ENCODE peak calls at places on chromosomes 12 and 14, in eight cellular contexts. One of them, this sample, is unnamed.

GRCh38 chr14:25007832-25008231 is 42.1 kb downstream of the STXBP6 start:
- DNase-seq in K562: no peak
- DNase-seq in keratinocyte: no peak
- DNase-seq in HepG2: no peak
- DNase-seq in fibroblast of lung: no peak
- DNase-seq in HCT116: no peak
- DNase-seq in endothelial cell of umbilical vein: no peak
- DNase-seq in hepatocyte: no peak
- DNase-seq in this sample: peak; percentile 1

GRCh38 chr12:70722584-70723343 is 85.5 kb upstream of the PTPRB start:
- DNase-seq in endothelial cell of umbilical vein: peak; percentile 96
- DNase-seq in keratinocyte: no peak
- DNase-seq in K562: peak; percentile 35
- DNase-seq in HCT116: no peak
- DNase-seq in HepG2: no peak
- DNase-seq in fibroblast of lung: peak; percentile 35
- DNase-seq in hepatocyte: no peak
- DNase-seq in this sample: no peak

GRCh38 chr12:108630481-108631207 is 3.0 kb downstream of the SELPLG start:
- DNase-seq in fibroblast of lung: peak; percentile 68
- DNase-seq in K562: peak; percentile 31
- DNase-seq in keratinocyte: peak; percentile 79
- DNase-seq in HepG2: no peak
- DNase-seq in HCT116: no peak
- DNase-seq in hepatocyte: no peak
- DNase-seq in endothelial cell of umbilical vein: no peak
- DNase-seq in this sample: peak; percentile 89

GRCh38 chr14:99345472-99345871 is 73.5 kb upstream of the BCL11B start:
- DNase-seq in keratinocyte: no peak
- DNase-seq in K562: no peak
- DNase-seq in HepG2: no peak
- DNase-seq in endothelial cell of umbilical vein: no peak
- DNase-seq in fibroblast of lung: no peak
- DNase-seq in HCT116: no peak
- DNase-seq in hepatocyte: no peak
- DNase-seq in this sample: no peak

GRCh38 chr14:59107819-59108218 is 80.6 kb upstream of the DAAM1 start:
- DNase-seq in endothelial cell of umbilical vein: no peak
- DNase-seq in keratinocyte: no peak
- DNase-seq in hepatocyte: no peak
- DNase-seq in fibroblast of lung: no peak
- DNase-seq in HCT116: no peak
- DNase-seq in HepG2: no peak
- DNase-seq in K562: no peak
- DNase-seq in this sample: no peak

GRCh38 chr14:42779024-42779423 is 1172.3 kb downstream of the LRFN5 start:
- DNase-seq in hepatocyte: no peak
- DNase-seq in HepG2: no peak
- DNase-seq in K562: no peak
- DNase-seq in HCT116: no peak
- DNase-seq in fibroblast of lung: no peak
- DNase-seq in keratinocyte: no peak
- DNase-seq in endothelial cell of umbilical vein: no peak
- DNase-seq in this sample: no peak

GRCh38 chr12:47889040-47889439 is 15.8 kb downstream of the VDR start:
- DNase-seq in keratinocyte: no peak
- DNase-seq in fibroblast of lung: no peak
- DNase-seq in K562: no peak
- DNase-seq in endothelial cell of umbilical vein: no peak
- DNase-seq in HCT116: no peak
- DNase-seq in HepG2: no peak
- DNase-seq in hepatocyte: no peak
- DNase-seq in this sample: no peak

GRCh38 chr14:21095430-21096205 is 2.8 kb downstream of the ZNF219 start:
- DNase-seq in hepatocyte: no peak
- DNase-seq in HCT116: no peak
- DNase-seq in endothelial cell of umbilical vein: no peak
- DNase-seq in keratinocyte: no peak
- DNase-seq in fibroblast of lung: peak; percentile 32
- DNase-seq in K562: no peak
- DNase-seq in HepG2: no peak
- DNase-seq in this sample: peak; percentile 93

GRCh38 chr12:2876431-2877046 is 435 bp downstream of the FOXM1 start:
- DNase-seq in fibroblast of lung: peak; percentile 29
- DNase-seq in HepG2: no peak
- DNase-seq in endothelial cell of umbilical vein: no peak
- DNase-seq in hepatocyte: no peak
- DNase-seq in HCT116: no peak
- DNase-seq in keratinocyte: no peak
- DNase-seq in K562: peak; percentile 36
- DNase-seq in this sample: peak; percentile 77

GRCh38 chr12:69388371-69388770 is 28.8 kb downstream of the YEATS4 start:
- DNase-seq in keratinocyte: no peak
- DNase-seq in fibroblast of lung: peak; percentile 70
- DNase-seq in K562: peak; percentile 15
- DNase-seq in endothelial cell of umbilical vein: peak; percentile 79
- DNase-seq in hepatocyte: peak; percentile 53
- DNase-seq in HCT116: peak; percentile 34
- DNase-seq in HepG2: peak; percentile 43
- DNase-seq in this sample: peak; percentile 70

GRCh38 chr12:26374934-26375333 is 179.6 kb downstream of the SSPN start:
- DNase-seq in fibroblast of lung: peak; percentile 50
- DNase-seq in hepatocyte: no peak
- DNase-seq in keratinocyte: no peak
- DNase-seq in K562: no peak
- DNase-seq in HCT116: no peak
- DNase-seq in HepG2: no peak
- DNase-seq in endothelial cell of umbilical vein: no peak
- DNase-seq in this sample: no peak

GRCh38 chr12:56699020-56699661 is 11.1 kb upstream of the PTGES3 start:
- DNase-seq in HepG2: no peak
- DNase-seq in keratinocyte: no peak
- DNase-seq in endothelial cell of umbilical vein: no peak
- DNase-seq in HCT116: no peak
- DNase-seq in fibroblast of lung: no peak
- DNase-seq in K562: peak; percentile 81
- DNase-seq in hepatocyte: no peak
- DNase-seq in this sample: peak; percentile 22

DNA sequence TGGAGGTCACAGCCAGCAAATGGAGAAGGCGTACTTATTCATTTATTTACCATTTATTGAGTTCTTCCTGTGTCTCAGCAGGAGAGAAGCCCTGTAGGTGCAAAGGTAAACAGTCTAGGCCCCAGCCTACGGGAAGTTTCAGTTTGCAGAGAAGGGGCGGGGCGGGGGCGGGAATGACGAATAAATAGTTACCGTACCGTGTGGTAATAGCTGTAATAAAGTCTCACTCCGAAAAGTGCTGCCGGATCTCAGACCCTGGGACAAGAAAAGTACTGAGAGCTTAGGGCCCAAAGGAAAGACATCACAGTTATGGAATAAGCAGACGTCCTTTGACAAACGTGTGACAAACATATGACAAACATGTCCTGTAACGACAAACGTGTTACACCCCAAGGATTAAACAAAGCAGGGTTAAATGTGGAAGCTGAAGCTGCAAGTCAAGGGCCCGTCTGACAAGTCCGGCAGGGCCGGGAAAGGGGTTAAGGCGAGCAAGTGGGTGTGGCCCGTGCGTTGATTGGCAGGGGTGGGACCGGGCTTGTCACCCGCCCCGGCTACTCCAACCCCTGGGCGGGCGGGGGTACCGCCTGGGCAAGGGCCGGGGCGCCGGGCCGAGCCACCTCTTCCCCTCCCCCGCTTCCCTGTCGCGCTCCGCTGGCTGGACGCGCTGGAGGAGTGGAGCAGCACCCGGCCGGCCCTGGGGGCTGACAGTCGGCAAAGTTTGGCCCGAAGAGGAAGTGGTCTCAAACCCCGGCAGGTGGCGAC is at the start of gene LRP10:
- DNase-seq in HCT116: peak; percentile 85
- DNase-seq in keratinocyte: no peak
- DNase-seq in K562: peak; percentile 97
- DNase-seq in fibroblast of lung: peak; percentile 84
- DNase-seq in HepG2: peak; percentile 95
- DNase-seq in hepatocyte: peak; percentile 95
- DNase-seq in endothelial cell of umbilical vein: peak; percentile 90
- DNase-seq in this sample: peak; percentile 95
- H3K4me3 ChIP-seq in HCT116: peak within 1 kb of the TSS; percentile 89
- H3K4me3 ChIP-seq in keratinocyte: peak within 1 kb of the TSS; percentile 88
- H3K4me3 ChIP-seq in K562: peak within 1 kb of the TSS; percentile 87
- H3K4me3 ChIP-seq in fibroblast of lung: peak within 1 kb of the TSS; percentile 89
- H3K4me3 ChIP-seq in HepG2: peak within 1 kb of the TSS; percentile 93
- H3K4me3 ChIP-seq in hepatocyte: peak within 1 kb of the TSS; percentile 76
- H3K4me3 ChIP-seq in endothelial cell of umbilical vein: peak within 1 kb of the TSS; percentile 68
- H3K4me3 ChIP-seq in this sample: peak within 1 kb of the TSS; percentile 91

DNA sequence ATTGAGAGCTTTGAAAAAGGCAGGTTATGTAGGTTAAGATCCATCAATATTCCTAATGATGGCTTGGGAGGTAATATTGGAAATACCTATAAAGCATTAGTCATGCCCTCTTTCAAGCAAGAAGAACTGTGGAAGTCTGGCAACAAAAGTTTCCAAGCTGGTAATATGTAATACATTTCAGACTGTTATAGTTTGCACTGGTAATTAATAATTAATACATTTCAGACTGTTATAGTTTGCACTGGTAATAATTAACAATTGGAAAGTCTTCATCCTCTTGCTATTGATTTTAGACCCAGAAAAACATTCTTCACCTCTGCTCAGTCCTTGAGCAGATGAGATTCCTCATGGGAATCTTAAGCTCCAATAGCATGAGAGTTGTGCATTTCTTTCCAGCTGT is 29.0 kb upstream of the WDR89 start:
- DNase-seq in keratinocyte: no peak
- DNase-seq in K562: no peak
- DNase-seq in endothelial cell of umbilical vein: no peak
- DNase-seq in fibroblast of lung: no peak
- DNase-seq in hepatocyte: no peak
- DNase-seq in HepG2: no peak
- DNase-seq in HCT116: no peak
- DNase-seq in this sample: no peak
- H2AFZ ChIP-seq in keratinocyte: no peak overlapping the region
- H2AFZ ChIP-seq in K562: no peak overlapping the region
- H2AFZ ChIP-seq in endothelial cell of umbilical vein: no peak overlapping the region
- H2AFZ ChIP-seq in fibroblast of lung: no peak overlapping the region
- H2AFZ ChIP-seq in hepatocyte: no peak overlapping the region
- H2AFZ ChIP-seq in HepG2: no peak overlapping the region
- H2AFZ ChIP-seq in HCT116: no peak overlapping the region
- H2AFZ ChIP-seq in this sample: no peak overlapping the region

DNA sequence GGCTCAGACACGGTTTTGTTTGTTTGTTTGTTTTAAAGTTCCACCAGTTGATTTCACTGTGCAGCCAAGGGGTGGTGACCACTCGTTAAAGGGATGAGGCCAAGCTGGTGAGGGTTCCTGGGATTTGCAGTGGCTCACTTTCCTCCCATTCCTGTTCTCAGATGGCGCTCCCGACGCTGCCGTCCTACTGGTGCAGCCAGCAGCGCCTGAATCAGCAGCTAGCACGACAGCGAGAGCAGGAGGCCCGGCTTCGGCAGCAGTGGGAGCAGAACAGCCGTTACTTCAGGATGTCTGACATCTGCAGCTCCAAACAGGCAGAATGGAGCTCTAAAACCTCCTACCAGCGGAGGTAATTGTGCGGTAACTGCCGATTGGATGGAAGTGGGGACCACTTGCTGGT is 2.8 kb downstream of the TCHP start:
- DNase-seq in HCT116: no peak
- DNase-seq in HepG2: no peak
- DNase-seq in fibroblast of lung: no peak
- DNase-seq in keratinocyte: no peak
- DNase-seq in K562: no peak
- DNase-seq in hepatocyte: no peak
- DNase-seq in endothelial cell of umbilical vein: no peak
- DNase-seq in this sample: peak; percentile 62
- H3K4me3 ChIP-seq in HCT116: no peak overlapping the region
- H3K4me3 ChIP-seq in HepG2: no peak overlapping the region
- H3K4me3 ChIP-seq in fibroblast of lung: no peak overlapping the region
- H3K4me3 ChIP-seq in keratinocyte: no peak overlapping the region
- H3K4me3 ChIP-seq in K562: no peak overlapping the region
- H3K4me3 ChIP-seq in hepatocyte: no peak overlapping the region
- H3K4me3 ChIP-seq in endothelial cell of umbilical vein: no peak overlapping the region
- H3K4me3 ChIP-seq in this sample: no peak overlapping the region

GRCh38 chr12:104570174-104570907 is 113.6 kb downstream of the CHST11 start:
- DNase-seq in K562: no peak
- DNase-seq in keratinocyte: no peak
- DNase-seq in endothelial cell of umbilical vein: no peak
- DNase-seq in HCT116: no peak
- DNase-seq in hepatocyte: no peak
- DNase-seq in fibroblast of lung: no peak
- DNase-seq in HepG2: no peak
- DNase-seq in this sample: no peak

GRCh38 chr12:104568881-104569280 is 112.1 kb downstream of the CHST11 start:
- DNase-seq in fibroblast of lung: no peak
- DNase-seq in HepG2: no peak
- DNase-seq in endothelial cell of umbilical vein: no peak
- DNase-seq in K562: no peak
- DNase-seq in HCT116: no peak
- DNase-seq in keratinocyte: no peak
- DNase-seq in hepatocyte: no peak
- DNase-seq in this sample: no peak

GRCh38 chr12:104567832-104568490 is 111.2 kb downstream of the CHST11 start:
- DNase-seq in fibroblast of lung: no peak
- DNase-seq in keratinocyte: no peak
- DNase-seq in HCT116: no peak
- DNase-seq in K562: no peak
- DNase-seq in HepG2: no peak
- DNase-seq in endothelial cell of umbilical vein: no peak
- DNase-seq in hepatocyte: no peak
- DNase-seq in this sample: peak; percentile 48

GRCh38 chr12:104571328-104571727 is 114.6 kb downstream of the CHST11 start:
- DNase-seq in K562: no peak
- DNase-seq in hepatocyte: no peak
- DNase-seq in HepG2: no peak
- DNase-seq in fibroblast of lung: no peak
- DNase-seq in keratinocyte: no peak
- DNase-seq in endothelial cell of umbilical vein: no peak
- DNase-seq in HCT116: no peak
- DNase-seq in this sample: no peak

DNA sequence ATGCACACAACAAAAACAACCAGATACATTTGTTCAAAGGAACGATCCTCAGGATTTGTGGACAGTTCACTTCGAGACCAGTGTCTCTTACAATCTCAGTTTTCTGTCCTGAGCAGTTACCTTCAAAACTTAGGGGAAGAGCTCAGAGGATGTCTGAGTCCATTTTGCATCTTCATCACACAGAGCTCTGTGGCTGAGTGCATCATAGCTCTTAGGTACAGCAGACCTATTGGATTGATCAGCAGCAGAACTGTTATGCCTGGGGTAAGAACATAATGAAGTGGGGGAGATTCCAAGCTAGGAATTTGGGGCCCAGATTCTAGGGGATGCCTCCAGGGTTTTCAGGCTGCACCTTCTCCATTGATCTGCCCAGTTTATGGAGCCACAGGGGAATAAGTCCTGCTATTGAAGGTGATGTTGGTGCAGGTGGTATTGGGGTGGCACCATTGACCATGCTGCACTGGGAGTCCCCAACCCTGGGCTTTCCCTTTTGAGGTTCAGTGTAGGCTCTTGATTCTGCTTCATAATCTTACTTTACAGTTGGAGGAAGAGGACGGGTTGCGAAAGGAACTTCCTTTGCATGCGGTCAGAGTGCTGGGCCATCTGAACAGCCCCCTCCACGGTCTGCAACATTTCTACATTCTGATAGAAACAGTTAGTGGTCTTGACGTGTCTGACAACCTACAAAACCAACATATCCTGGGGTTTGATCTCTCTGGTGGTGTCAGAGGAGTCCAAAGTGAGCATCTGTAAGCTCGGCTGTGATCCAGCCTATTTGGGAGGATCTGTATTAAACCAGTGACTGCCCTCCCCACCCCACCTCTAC is 112.8 kb downstream of the CHST11 start:
- DNase-seq in HepG2: no peak
- DNase-seq in keratinocyte: no peak
- DNase-seq in hepatocyte: no peak
- DNase-seq in K562: no peak
- DNase-seq in HCT116: no peak
- DNase-seq in fibroblast of lung: no peak
- DNase-seq in endothelial cell of umbilical vein: no peak
- DNase-seq in this sample: no peak
- H2AFZ ChIP-seq in HepG2: no peak overlapping the region
- H2AFZ ChIP-seq in keratinocyte: no peak overlapping the region
- H2AFZ ChIP-seq in hepatocyte: no peak overlapping the region
- H2AFZ ChIP-seq in K562: no peak overlapping the region
- H2AFZ ChIP-seq in HCT116: no peak overlapping the region
- H2AFZ ChIP-seq in fibroblast of lung: no peak overlapping the region
- H2AFZ ChIP-seq in endothelial cell of umbilical vein: no peak overlapping the region
- H2AFZ ChIP-seq in this sample: no peak overlapping the region

This sample was measured in osteoblast.